ENCODE peak calls at places on chromosomes 4 and X, in five cellular contexts. O is NCI-H1417, F is SW 1271, W is T1000, V is hepatocyte. Z is an unnamed sample.
A peak's percentile ranks its signal among the peaks of the same experiment; 100 is the strongest.

GRCh38 chr4:790466-790820 is 35.5 kb downstream of the CPLX1 start:
- DNase-seq in W (no peak), F (no peak), O (no peak), V (no peak), Z (no peak)

GRCh38 chr4:41657561-41657960 is 91.0 kb downstream of the PHOX2B start:
- DNase-seq in W (no peak), F (no peak), O (no peak), V (no peak), Z (no peak)

GRCh38 chr4:136012250-136012649 is 1520.0 kb downstream of the PCDH18 start:
- DNase-seq in O (no peak), F (no peak), W (no peak), V (no peak), Z (no peak)

GRCh38 chrX:109270580-109271484 is 211.1 kb downstream of the GUCY2F start:
- DNase-seq in F (no peak), V (no peak), O (no peak), W (peak; percentile 7), Z (no peak)

GRCh38 chr4:15893967-15894366 is 44.6 kb downstream of the FGFBP1 start:
- DNase-seq in O (no peak), F (no peak), W (peak; percentile 81), V (peak; percentile 67), Z (no peak)

GRCh38 chrX:119669424-119670037 is 23.4 kb downstream of the SEPTIN6 start:
- DNase-seq in F (no peak), V (peak; percentile 25), W (no peak), O (no peak), Z (no peak)

GRCh38 chr4:36051634-36052033 is 192.7 kb downstream of the ARAP2 start:
- DNase-seq in F (no peak), W (no peak), O (no peak), V (no peak), Z (no peak)

GRCh38 chr4:4990857-4991540 is 28.3 kb downstream of the CYTL1 start:
- DNase-seq in F (no peak), O (no peak), W (peak; percentile 67), V (peak; percentile 68), Z (no peak)

GRCh38 chrX:153569475-153569874 is 29.5 kb downstream of the CCNQ start:
- DNase-seq in W (no peak), F (no peak), V (no peak), O (no peak), Z (no peak)

GRCh38 chr4:39802005-39802404 is 104.1 kb downstream of the UBE2K start:
- DNase-seq in O (no peak), W (no peak), F (no peak), V (no peak), Z (no peak)

GRCh38 chr4:77284036-77284435 is 127.0 kb downstream of the CCNG2 start:
- DNase-seq in W (no peak), V (no peak), O (no peak), F (no peak), Z (no peak)

GRCh38 chrX:30659421-30659820 is 6.2 kb downstream of the GK start:
- DNase-seq in W (no peak), F (no peak), O (no peak), V (peak; percentile 31), Z (no peak)

GRCh38 chr4:81504685-81505598 is 33.2 kb upstream of the RASGEF1B start:
- DNase-seq in F (no peak), O (no peak), W (no peak), V (no peak), Z (peak; percentile 62)

GRCh38 chrX:130878350-130879341 is 24.4 kb downstream of the ENOX2 start:
- DNase-seq in O (no peak), W (no peak), F (no peak), V (no peak), Z (no peak)

Z was measured in T follicular helper cell.